ENCODE peak calls at places on chromosomes 7 and 10, in seven cellular contexts. Q, E, O, C, Y, I and H are unnamed samples.

GRCh38 chr7:77428777-77429231 is 12.7 kb upstream of the GSAP start:
- DNase-seq in Q (no peak), E (no peak), O (no peak), C (no peak), Y (no peak), I (no peak), H (no peak)

GRCh38 chr10:16905304-16905703 is 88.1 kb upstream of the RSU1 start:
- DNase-seq in Q (no peak), E (peak), O (peak), C (no peak), Y (no peak), I (no peak), H (no peak)

GRCh38 chr10:70509376-70509775 is 30.8 kb downstream of the PALD1 start:
- DNase-seq in Q (peak), E (no peak), O (no peak), C (no peak), Y (no peak), I (no peak), H (no peak)

GRCh38 chr7:44764665-44765578 is 16.3 kb downstream of the ZMIZ2 start:
- DNase-seq in Q (no peak), E (no peak), O (no peak), C (no peak), Y (no peak), I (no peak), H (no peak)

GRCh38 chr10:98115388-98115787 is 19.1 kb upstream of the R3HCC1L start:
- DNase-seq in Q (no peak), E (no peak), O (no peak), C (no peak), Y (no peak), I (no peak), H (no peak)

GRCh38 chr10:12484945-12485805 is 135.8 kb downstream of the CAMK1D start:
- DNase-seq in Q (peak), E (no peak), O (peak), C (no peak), Y (no peak), I (no peak), H (no peak)

GRCh38 chr10:71131508-71132088 is 80.8 kb upstream of the UNC5B start:
- DNase-seq in Q (no peak), E (no peak), O (no peak), C (no peak), Y (no peak), I (no peak), H (no peak)

GRCh38 chr7:51054231-51054630 is 262.4 kb downstream of the COBL start:
- DNase-seq in Q (no peak), E (no peak), O (no peak), C (no peak), Y (no peak), I (no peak), H (no peak)

GRCh38 chr7:151233111-151233701 is 923 bp downstream of the CHPF2 start:
- DNase-seq in Q (no peak), E (peak), O (peak), C (peak), Y (no peak), I (peak), H (no peak)

GRCh38 chr10:97230146-97230545 is 44.4 kb upstream of the SLIT1 start:
- DNase-seq in Q (no peak), E (no peak), O (peak), C (no peak), Y (no peak), I (no peak), H (no peak)

GRCh38 chr10:113027574-113028392 is 77.7 kb downstream of the TCF7L2 start:
- DNase-seq in Q (no peak), E (no peak), O (peak), C (no peak), Y (no peak), I (no peak), H (no peak)

GRCh38 chr7:139034855-139035587 is 821 bp downstream of the ZC3HAV1L start:
- DNase-seq in Q (peak), E (no peak), O (peak), C (no peak), Y (no peak), I (no peak), H (no peak)

GRCh38 chr7:108376206-108376605 is 80.0 kb downstream of the NRCAM start:
- DNase-seq in Q (no peak), E (no peak), O (no peak), C (no peak), Y (no peak), I (no peak), H (no peak)

GRCh38 chr10:89115876-89116627 is 91.1 kb downstream of the CH25H start:
- DNase-seq in Q (no peak), E (no peak), O (peak), C (no peak), Y (no peak), I (no peak), H (no peak)

GRCh38 chr7:123070702-123071286 is 75.3 kb upstream of the TAS2R16 start:
- DNase-seq in Q (no peak), E (no peak), O (no peak), C (no peak), Y (peak), I (no peak), H (no peak)

GRCh38 chr10:102917314-102917961 is 656 bp upstream of the CNNM2 start:
- DNase-seq in Q (peak), E (no peak), O (peak), C (peak), Y (peak), I (peak), H (peak)

GRCh38 chr10:89478739-89479116 is 56.7 kb downstream of the SLC16A12 start:
- DNase-seq in Q (no peak), E (no peak), O (peak), C (no peak), Y (no peak), I (no peak), H (no peak)

GRCh38 chr7:29987083-29987482 is 2.5 kb downstream of the SCRN1 start:
- DNase-seq in Q (no peak), E (no peak), O (peak), C (no peak), Y (peak), I (no peak), H (no peak)

GRCh38 chr7:85914437-85914836 is 727.6 kb upstream of the SEMA3D start:
- DNase-seq in Q (no peak), E (no peak), O (no peak), C (no peak), Y (no peak), I (no peak), H (no peak)

GRCh38 chr10:115026041-115026779 is 67.0 kb upstream of the ATRNL1 start:
- DNase-seq in Q (no peak), E (no peak), O (no peak), C (no peak), Y (no peak), I (no peak), H (no peak)

GRCh38 chr10:73465978-73466709 is 29.7 kb downstream of the PPP3CB start:
- DNase-seq in Q (no peak), E (no peak), O (no peak), C (no peak), Y (no peak), I (no peak), H (no peak)

GRCh38 chr10:124180044-124180745 is 86.8 kb upstream of the CHST15 start:
- DNase-seq in Q (no peak), E (no peak), O (no peak), C (no peak), Y (no peak), I (no peak), H (no peak)

GRCh38 chr7:137718360-137718759 is 128.4 kb downstream of the DGKI start:
- DNase-seq in Q (no peak), E (no peak), O (no peak), C (no peak), Y (no peak), I (no peak), H (no peak)

GRCh38 chr7:143490719-143491306 is 13.1 kb downstream of the TAS2R41 start:
- DNase-seq in Q (no peak), E (no peak), O (peak), C (no peak), Y (peak), I (no peak), H (no peak)

GRCh38 chr10:97412891-97413304 is 11.8 kb upstream of the RRP12 start:
- DNase-seq in Q (no peak), E (no peak), O (no peak), C (no peak), Y (no peak), I (no peak), H (no peak)

GRCh38 chr10:3714957-3715356 is 70.1 kb downstream of the KLF6 start:
- DNase-seq in Q (no peak), E (no peak), O (no peak), C (no peak), Y (no peak), I (no peak), H (no peak)

GRCh38 chr10:117556356-117556755 is 13.8 kb downstream of the EMX2 start:
- DNase-seq in Q (no peak), E (no peak), O (no peak), C (no peak), Y (no peak), I (no peak), H (no peak)

GRCh38 chr10:131853610-131853964 is 47.2 kb upstream of the PPP2R2D start:
- DNase-seq in Q (no peak), E (no peak), O (no peak), C (no peak), Y (no peak), I (no peak), H (no peak)

GRCh38 chr10:92757066-92757716 is 67.4 kb downstream of the HHEX start:
- DNase-seq in Q (peak), E (peak), O (peak), C (no peak), Y (no peak), I (peak), H (peak)

GRCh38 chr7:38846280-38846679 is 62.7 kb downstream of the VPS41 start:
- DNase-seq in Q (no peak), E (peak), O (peak), C (no peak), Y (no peak), I (no peak), H (no peak)

GRCh38 chr10:74081192-74081803 is 69.3 kb downstream of the AP3M1 start:
- DNase-seq in Q (no peak), E (no peak), O (peak), C (no peak), Y (peak), I (no peak), H (no peak)

GRCh38 chr10:6212266-6212640 is 9.5 kb downstream of the PFKFB3 start:
- DNase-seq in Q (no peak), E (no peak), O (no peak), C (no peak), Y (no peak), I (no peak), H (no peak)

GRCh38 chr10:62303922-62304321 is 35.3 kb upstream of the RTKN2 start:
- DNase-seq in Q (no peak), E (no peak), O (no peak), C (no peak), Y (no peak), I (no peak), H (no peak)

GRCh38 chr7:22861576-22861975 is 38.9 kb upstream of the TOMM7 start:
- DNase-seq in Q (no peak), E (no peak), O (no peak), C (no peak), Y (no peak), I (no peak), H (no peak)

GRCh38 chr10:131902691-131903090 is 1.9 kb downstream of the PPP2R2D start:
- DNase-seq in Q (no peak), E (no peak), O (no peak), C (no peak), Y (no peak), I (no peak), H (no peak)

GRCh38 chr7:134703781-134704180 is 57.1 kb downstream of the BPGM start:
- DNase-seq in Q (no peak), E (no peak), O (peak), C (no peak), Y (no peak), I (no peak), H (no peak)

GRCh38 chr7:2843711-2844152 is 376 bp downstream of the GNA12 start:
- DNase-seq in Q (no peak), E (no peak), O (peak), C (peak), Y (no peak), I (no peak), H (peak)

GRCh38 chr10:61063035-61063434 is 119.0 kb upstream of the RHOBTB1 start:
- DNase-seq in Q (no peak), E (no peak), O (peak), C (no peak), Y (no peak), I (no peak), H (no peak)